ENCODE peak calls at places on chromosomes 3 and 15, in four cellular contexts. One of them, this sample, is unnamed.

GRCh38 chr15:99733268-99734039 is at the start of gene LYSMD4:
- DNase-seq in mammary epithelial cell: peak
- DNase-seq in GF-D8: peak
- DNase-seq in brain microvascular endothelial cell: peak
- DNase-seq in this sample: peak

GRCh38 chr3:64977308-64978100 is 289.7 kb upstream of the ADAMTS9 start:
- DNase-seq in brain microvascular endothelial cell: peak
- DNase-seq in mammary epithelial cell: peak
- DNase-seq in GF-D8: no peak
- DNase-seq in this sample: no peak

GRCh38 chr3:42188365-42188764 is 77.6 kb downstream of the CCK start:
- DNase-seq in mammary epithelial cell: no peak
- DNase-seq in GF-D8: no peak
- DNase-seq in brain microvascular endothelial cell: no peak
- DNase-seq in this sample: peak

GRCh38 chr3:85360742-85361387 is 402.1 kb downstream of the CADM2 start:
- DNase-seq in GF-D8: peak
- DNase-seq in mammary epithelial cell: peak
- DNase-seq in brain microvascular endothelial cell: peak
- DNase-seq in this sample: peak

GRCh38 chr15:70437089-70437488 is 326.3 kb downstream of the UACA start:
- DNase-seq in brain microvascular endothelial cell: no peak
- DNase-seq in mammary epithelial cell: no peak
- DNase-seq in GF-D8: no peak
- DNase-seq in this sample: no peak

GRCh38 chr3:38153986-38154608 is 11.2 kb upstream of the OXSR1 start:
- DNase-seq in GF-D8: no peak
- DNase-seq in mammary epithelial cell: peak
- DNase-seq in brain microvascular endothelial cell: peak
- DNase-seq in this sample: no peak

GRCh38 chr3:195197764-195198423 is 73.1 kb downstream of the XXYLT1 start:
- DNase-seq in brain microvascular endothelial cell: peak
- DNase-seq in GF-D8: no peak
- DNase-seq in mammary epithelial cell: peak
- DNase-seq in this sample: peak

GRCh38 chr3:16975083-16975482 is 90.3 kb downstream of the PLCL2 start:
- DNase-seq in mammary epithelial cell: no peak
- DNase-seq in brain microvascular endothelial cell: no peak
- DNase-seq in GF-D8: no peak
- DNase-seq in this sample: no peak

GRCh38 chr3:101588626-101589025 is 14.6 kb downstream of the PCNP start:
- DNase-seq in mammary epithelial cell: no peak
- DNase-seq in GF-D8: no peak
- DNase-seq in brain microvascular endothelial cell: no peak
- DNase-seq in this sample: no peak

GRCh38 chr15:63494406-63494805 is 10.0 kb upstream of the USP3 start:
- DNase-seq in brain microvascular endothelial cell: no peak
- DNase-seq in mammary epithelial cell: no peak
- DNase-seq in GF-D8: no peak
- DNase-seq in this sample: no peak

GRCh38 chr15:34161329-34161953 is 48.5 kb downstream of the KATNBL1 start:
- DNase-seq in GF-D8: no peak
- DNase-seq in brain microvascular endothelial cell: no peak
- DNase-seq in mammary epithelial cell: peak
- DNase-seq in this sample: no peak

GRCh38 chr3:115330406-115330805 is 183.3 kb upstream of the ZBTB20 start:
- DNase-seq in GF-D8: no peak
- DNase-seq in brain microvascular endothelial cell: peak
- DNase-seq in mammary epithelial cell: peak
- DNase-seq in this sample: peak

GRCh38 chr3:36373084-36373483 is 7.2 kb upstream of the STAC start:
- DNase-seq in GF-D8: no peak
- DNase-seq in mammary epithelial cell: peak
- DNase-seq in brain microvascular endothelial cell: peak
- DNase-seq in this sample: peak

GRCh38 chr3:121430816-121431215 is 115.0 kb downstream of the POLQ start:
- DNase-seq in GF-D8: no peak
- DNase-seq in mammary epithelial cell: no peak
- DNase-seq in brain microvascular endothelial cell: no peak
- DNase-seq in this sample: no peak

GRCh38 chr3:16350041-16350952 is 85.3 kb downstream of the OXNAD1 start:
- DNase-seq in mammary epithelial cell: peak
- DNase-seq in GF-D8: no peak
- DNase-seq in brain microvascular endothelial cell: peak
- DNase-seq in this sample: no peak

GRCh38 chr3:149481491-149481890 is 7.0 kb downstream of the TM4SF4 start:
- DNase-seq in GF-D8: no peak
- DNase-seq in brain microvascular endothelial cell: no peak
- DNase-seq in mammary epithelial cell: no peak
- DNase-seq in this sample: no peak

GRCh38 chr15:85494035-85494793 is 113.8 kb downstream of the AKAP13 start:
- DNase-seq in brain microvascular endothelial cell: peak
- DNase-seq in mammary epithelial cell: peak
- DNase-seq in GF-D8: no peak
- DNase-seq in this sample: peak

GRCh38 chr15:63818191-63818590 is 15.6 kb downstream of the HERC1 start:
- DNase-seq in brain microvascular endothelial cell: no peak
- DNase-seq in GF-D8: peak
- DNase-seq in mammary epithelial cell: no peak
- DNase-seq in this sample: peak

GRCh38 chr15:62932436-62932835 is 110.1 kb upstream of the TPM1 start:
- DNase-seq in GF-D8: no peak
- DNase-seq in brain microvascular endothelial cell: peak
- DNase-seq in mammary epithelial cell: no peak
- DNase-seq in this sample: no peak

GRCh38 chr3:53238051-53238850 is 17.6 kb downstream of the TKT start:
- DNase-seq in GF-D8: no peak
- DNase-seq in brain microvascular endothelial cell: peak
- DNase-seq in mammary epithelial cell: peak
- DNase-seq in this sample: peak

GRCh38 chr15:70722266-70723123 is 40.9 kb downstream of the UACA start:
- DNase-seq in mammary epithelial cell: no peak
- DNase-seq in GF-D8: no peak
- DNase-seq in brain microvascular endothelial cell: no peak
- DNase-seq in this sample: peak

GRCh38 chr3:158717576-158717975 is 14.7 kb downstream of the RARRES1 start:
- DNase-seq in mammary epithelial cell: no peak
- DNase-seq in brain microvascular endothelial cell: no peak
- DNase-seq in GF-D8: no peak
- DNase-seq in this sample: no peak

GRCh38 chr3:186096295-186096694 is 12.6 kb downstream of the ETV5 start:
- DNase-seq in brain microvascular endothelial cell: no peak
- DNase-seq in GF-D8: no peak
- DNase-seq in mammary epithelial cell: no peak
- DNase-seq in this sample: no peak

This sample was measured in endothelial cell of umbilical vein.